ENCODE peak calls at places on chromosomes 1 and 21, in seven cellular contexts. One of them, this sample, is unnamed.

GRCh38 chr1:184310157-184310819 is 76.5 kb upstream of the C1orf21 start:
- DNase-seq in suprapubic skin: no peak
- DNase-seq in AG09309: no peak
- DNase-seq in progenitor cell of endocrine pancreas: no peak
- DNase-seq in thoracic aorta: no peak
- DNase-seq in foreskin fibroblast: no peak
- DNase-seq in astrocyte of the spinal cord: no peak
- DNase-seq in this sample: no peak

GRCh38 chr1:87888456-87888855 is 559.8 kb downstream of the LMO4 start:
- DNase-seq in suprapubic skin: no peak
- DNase-seq in AG09309: peak
- DNase-seq in progenitor cell of endocrine pancreas: no peak
- DNase-seq in thoracic aorta: no peak
- DNase-seq in foreskin fibroblast: no peak
- DNase-seq in astrocyte of the spinal cord: no peak
- DNase-seq in this sample: no peak

GRCh38 chr1:94828251-94828650 is 8.1 kb downstream of the SLC44A3 start:
- DNase-seq in suprapubic skin: no peak
- DNase-seq in AG09309: no peak
- DNase-seq in progenitor cell of endocrine pancreas: no peak
- DNase-seq in thoracic aorta: no peak
- DNase-seq in foreskin fibroblast: no peak
- DNase-seq in astrocyte of the spinal cord: no peak
- DNase-seq in this sample: no peak

GRCh38 chr1:87093286-87093685 is 178.9 kb downstream of the HS2ST1 start:
- DNase-seq in suprapubic skin: no peak
- DNase-seq in AG09309: no peak
- DNase-seq in progenitor cell of endocrine pancreas: no peak
- DNase-seq in thoracic aorta: no peak
- DNase-seq in foreskin fibroblast: peak
- DNase-seq in astrocyte of the spinal cord: no peak
- DNase-seq in this sample: no peak

GRCh38 chr1:15509586-15509985 is 14.4 kb downstream of the CASP9 start:
- DNase-seq in suprapubic skin: no peak
- DNase-seq in AG09309: no peak
- DNase-seq in progenitor cell of endocrine pancreas: no peak
- DNase-seq in thoracic aorta: no peak
- DNase-seq in foreskin fibroblast: no peak
- DNase-seq in astrocyte of the spinal cord: peak
- DNase-seq in this sample: no peak

GRCh38 chr1:101152633-101153032 is 84.2 kb upstream of the S1PR1 start:
- DNase-seq in suprapubic skin: no peak
- DNase-seq in AG09309: no peak
- DNase-seq in progenitor cell of endocrine pancreas: no peak
- DNase-seq in thoracic aorta: no peak
- DNase-seq in foreskin fibroblast: no peak
- DNase-seq in astrocyte of the spinal cord: no peak
- DNase-seq in this sample: no peak

GRCh38 chr1:17207966-17208418 is 3.1 kb downstream of the PADI1 start:
- DNase-seq in suprapubic skin: no peak
- DNase-seq in AG09309: no peak
- DNase-seq in progenitor cell of endocrine pancreas: no peak
- DNase-seq in thoracic aorta: no peak
- DNase-seq in foreskin fibroblast: peak
- DNase-seq in astrocyte of the spinal cord: peak
- DNase-seq in this sample: no peak

GRCh38 chr1:181057079-181057478 is 23.3 kb downstream of the MR1 start:
- DNase-seq in suprapubic skin: no peak
- DNase-seq in AG09309: no peak
- DNase-seq in progenitor cell of endocrine pancreas: no peak
- DNase-seq in thoracic aorta: no peak
- DNase-seq in foreskin fibroblast: no peak
- DNase-seq in astrocyte of the spinal cord: no peak
- DNase-seq in this sample: no peak

GRCh38 chr1:246566808-246567154 is 525 bp downstream of the CNST start:
- DNase-seq in suprapubic skin: no peak
- DNase-seq in AG09309: no peak
- DNase-seq in progenitor cell of endocrine pancreas: no peak
- DNase-seq in thoracic aorta: peak
- DNase-seq in foreskin fibroblast: peak
- DNase-seq in astrocyte of the spinal cord: no peak
- DNase-seq in this sample: no peak

GRCh38 chr1:54989968-54990810 is 8.5 kb upstream of the BSND start:
- DNase-seq in suprapubic skin: no peak
- DNase-seq in AG09309: no peak
- DNase-seq in progenitor cell of endocrine pancreas: no peak
- DNase-seq in thoracic aorta: no peak
- DNase-seq in foreskin fibroblast: peak
- DNase-seq in astrocyte of the spinal cord: no peak
- DNase-seq in this sample: no peak

GRCh38 chr21:43880111-43880985 is 15.3 kb downstream of the AGPAT3 start:
- DNase-seq in suprapubic skin: no peak
- DNase-seq in AG09309: no peak
- DNase-seq in progenitor cell of endocrine pancreas: no peak
- DNase-seq in thoracic aorta: no peak
- DNase-seq in foreskin fibroblast: peak
- DNase-seq in astrocyte of the spinal cord: peak
- DNase-seq in this sample: no peak

GRCh38 chr21:19922122-19922521 is 1076.1 kb upstream of the NCAM2 start:
- DNase-seq in suprapubic skin: no peak
- DNase-seq in AG09309: no peak
- DNase-seq in progenitor cell of endocrine pancreas: no peak
- DNase-seq in thoracic aorta: no peak
- DNase-seq in foreskin fibroblast: no peak
- DNase-seq in astrocyte of the spinal cord: no peak
- DNase-seq in this sample: no peak

GRCh38 chr1:186845581-186846210 is 16.9 kb downstream of the PLA2G4A start:
- DNase-seq in suprapubic skin: no peak
- DNase-seq in AG09309: no peak
- DNase-seq in progenitor cell of endocrine pancreas: no peak
- DNase-seq in thoracic aorta: no peak
- DNase-seq in foreskin fibroblast: no peak
- DNase-seq in astrocyte of the spinal cord: peak
- DNase-seq in this sample: no peak

GRCh38 chr1:186099362-186100064 is 275.5 kb downstream of the TPR start:
- DNase-seq in suprapubic skin: no peak
- DNase-seq in AG09309: no peak
- DNase-seq in progenitor cell of endocrine pancreas: no peak
- DNase-seq in thoracic aorta: no peak
- DNase-seq in foreskin fibroblast: no peak
- DNase-seq in astrocyte of the spinal cord: no peak
- DNase-seq in this sample: no peak

GRCh38 chr1:92792340-92792782 is 7.5 kb upstream of the EVI5 start:
- DNase-seq in suprapubic skin: no peak
- DNase-seq in AG09309: no peak
- DNase-seq in progenitor cell of endocrine pancreas: no peak
- DNase-seq in thoracic aorta: no peak
- DNase-seq in foreskin fibroblast: no peak
- DNase-seq in astrocyte of the spinal cord: no peak
- DNase-seq in this sample: no peak

GRCh38 chr1:8965121-8965820 is 19.6 kb downstream of the CA6 start:
- DNase-seq in suprapubic skin: no peak
- DNase-seq in AG09309: no peak
- DNase-seq in progenitor cell of endocrine pancreas: no peak
- DNase-seq in thoracic aorta: no peak
- DNase-seq in foreskin fibroblast: no peak
- DNase-seq in astrocyte of the spinal cord: no peak
- DNase-seq in this sample: no peak

GRCh38 chr1:206770531-206771352 is at the start of gene IL19:
- DNase-seq in suprapubic skin: no peak
- DNase-seq in AG09309: peak
- DNase-seq in progenitor cell of endocrine pancreas: no peak
- DNase-seq in thoracic aorta: no peak
- DNase-seq in foreskin fibroblast: no peak
- DNase-seq in astrocyte of the spinal cord: peak
- DNase-seq in this sample: no peak

GRCh38 chr1:150528196-150528595 is 12.6 kb downstream of the FALEC start:
- DNase-seq in suprapubic skin: no peak
- DNase-seq in AG09309: no peak
- DNase-seq in progenitor cell of endocrine pancreas: no peak
- DNase-seq in thoracic aorta: no peak
- DNase-seq in foreskin fibroblast: peak
- DNase-seq in astrocyte of the spinal cord: peak
- DNase-seq in this sample: no peak

GRCh38 chr1:218476385-218476784 is 131.2 kb downstream of the TGFB2 start:
- DNase-seq in suprapubic skin: no peak
- DNase-seq in AG09309: peak
- DNase-seq in progenitor cell of endocrine pancreas: no peak
- DNase-seq in thoracic aorta: no peak
- DNase-seq in foreskin fibroblast: peak
- DNase-seq in astrocyte of the spinal cord: peak
- DNase-seq in this sample: no peak

DNA sequence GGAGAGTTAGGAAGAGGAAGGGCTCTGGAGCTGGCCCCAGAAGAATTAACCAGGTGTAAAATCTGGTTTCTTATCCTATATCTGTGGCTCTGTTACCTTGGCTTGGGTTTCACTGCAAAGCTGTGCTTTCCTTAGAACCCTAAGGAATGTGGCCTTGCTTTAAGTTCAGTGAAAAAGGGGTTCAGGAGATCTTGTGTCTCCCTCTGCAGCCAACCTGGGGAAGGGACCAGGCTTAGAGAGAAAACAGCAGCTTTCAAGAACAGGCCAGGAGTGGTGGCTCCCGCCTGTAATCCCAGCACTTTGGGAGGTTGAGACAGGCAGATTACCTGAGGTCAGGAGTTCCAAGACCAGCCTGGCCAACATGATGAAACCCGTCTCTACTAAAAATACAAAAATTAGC is 16.1 kb upstream of the MYCL start:
- DNase-seq in suprapubic skin: no peak
- DNase-seq in AG09309: no peak
- DNase-seq in progenitor cell of endocrine pancreas: no peak
- DNase-seq in thoracic aorta: no peak
- DNase-seq in foreskin fibroblast: no peak
- DNase-seq in astrocyte of the spinal cord: no peak
- DNase-seq in this sample: no peak
- TF ChIP-seq CTCF in suprapubic skin: no peak
- TF ChIP-seq CTCF in AG09309: peak
- TF ChIP-seq CTCF in progenitor cell of endocrine pancreas: no peak
- TF ChIP-seq CTCF in thoracic aorta: no peak
- TF ChIP-seq CTCF in foreskin fibroblast: peak
- TF ChIP-seq CTCF in astrocyte of the spinal cord: no peak
- TF ChIP-seq CTCF in this sample: no peak

GRCh38 chr21:36087362-36088138 is 17.7 kb downstream of the CBR1 start:
- DNase-seq in suprapubic skin: no peak
- DNase-seq in AG09309: no peak
- DNase-seq in progenitor cell of endocrine pancreas: no peak
- DNase-seq in thoracic aorta: no peak
- DNase-seq in foreskin fibroblast: no peak
- DNase-seq in astrocyte of the spinal cord: no peak
- DNase-seq in this sample: no peak
- TF ChIP-seq CTCF in suprapubic skin: no peak
- TF ChIP-seq CTCF in AG09309: no peak
- TF ChIP-seq CTCF in progenitor cell of endocrine pancreas: peak
- TF ChIP-seq CTCF in thoracic aorta: no peak
- TF ChIP-seq CTCF in foreskin fibroblast: no peak
- TF ChIP-seq CTCF in astrocyte of the spinal cord: peak
- TF ChIP-seq CTCF in this sample: no peak

GRCh38 chr1:216250861-216251260 is 172.4 kb downstream of the USH2A start:
- DNase-seq in suprapubic skin: no peak
- DNase-seq in AG09309: no peak
- DNase-seq in progenitor cell of endocrine pancreas: no peak
- DNase-seq in thoracic aorta: no peak
- DNase-seq in foreskin fibroblast: no peak
- DNase-seq in astrocyte of the spinal cord: no peak
- DNase-seq in this sample: no peak
- TF ChIP-seq CTCF in suprapubic skin: no peak
- TF ChIP-seq CTCF in AG09309: no peak
- TF ChIP-seq CTCF in progenitor cell of endocrine pancreas: no peak
- TF ChIP-seq CTCF in thoracic aorta: no peak
- TF ChIP-seq CTCF in foreskin fibroblast: no peak
- TF ChIP-seq CTCF in astrocyte of the spinal cord: no peak
- TF ChIP-seq CTCF in this sample: no peak

DNA sequence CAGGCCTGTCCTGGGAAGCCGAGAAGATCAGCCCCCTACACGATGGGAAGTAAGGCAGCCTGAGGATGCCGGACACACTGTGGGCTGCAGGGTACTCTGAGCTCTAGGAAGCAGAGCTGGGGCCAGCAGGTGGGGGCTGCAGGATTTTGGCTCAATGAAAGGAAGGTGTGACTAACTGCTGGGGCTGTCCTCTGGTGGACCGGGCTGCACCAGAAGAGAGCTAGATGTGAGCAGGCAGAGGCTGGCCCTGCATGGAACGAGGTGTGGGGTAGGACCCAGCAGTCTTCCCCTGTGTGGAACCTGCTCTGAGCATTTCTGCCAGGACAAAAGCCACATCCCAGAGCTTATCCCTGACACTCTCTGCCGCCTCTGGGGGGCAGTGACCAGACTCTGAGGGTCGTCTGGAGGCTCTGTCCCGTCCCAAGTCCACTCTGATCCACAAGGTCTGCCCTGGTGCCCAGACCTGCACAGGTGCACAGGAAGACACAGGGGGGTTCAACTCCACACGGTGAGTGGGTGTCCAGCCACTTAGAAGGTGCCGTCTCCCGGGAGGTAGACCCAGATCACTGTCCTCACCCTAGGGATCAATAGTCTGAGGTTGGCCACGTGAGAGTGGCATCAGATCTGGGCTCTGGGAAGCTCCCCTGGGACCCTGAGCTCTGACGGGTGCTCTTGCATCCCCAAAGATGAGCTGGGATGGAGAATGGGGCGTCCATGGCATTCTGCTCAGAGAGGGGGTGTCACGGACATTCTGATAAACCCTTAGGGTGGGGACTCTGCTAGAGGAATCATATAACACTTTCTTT is 187.6 kb upstream of the VAMP3 start:
- DNase-seq in suprapubic skin: peak
- DNase-seq in AG09309: no peak
- DNase-seq in progenitor cell of endocrine pancreas: no peak
- DNase-seq in thoracic aorta: no peak
- DNase-seq in foreskin fibroblast: no peak
- DNase-seq in astrocyte of the spinal cord: no peak
- DNase-seq in this sample: no peak
- TF ChIP-seq CTCF in suprapubic skin: no peak
- TF ChIP-seq CTCF in AG09309: no peak
- TF ChIP-seq CTCF in progenitor cell of endocrine pancreas: no peak
- TF ChIP-seq CTCF in thoracic aorta: no peak
- TF ChIP-seq CTCF in foreskin fibroblast: no peak
- TF ChIP-seq CTCF in astrocyte of the spinal cord: no peak
- TF ChIP-seq CTCF in this sample: no peak

DNA sequence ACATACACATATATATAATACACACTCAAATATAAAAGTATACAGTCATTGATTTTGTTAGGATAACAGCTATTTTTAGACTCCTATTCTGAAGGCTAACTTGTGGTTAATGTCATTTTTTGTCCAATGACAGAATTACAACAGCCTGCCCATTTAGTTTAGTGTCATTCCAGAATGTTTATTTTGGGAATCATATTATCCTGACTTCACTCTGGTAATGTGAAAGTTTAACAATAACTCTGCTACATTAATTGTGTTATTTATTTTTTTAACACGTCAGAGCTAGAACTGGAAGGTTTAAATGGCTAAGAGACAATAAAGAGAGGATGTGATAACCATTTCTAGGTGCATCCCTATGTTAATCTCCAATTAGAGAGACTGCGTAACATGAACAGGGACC is 648.1 kb downstream of the USP25 start:
- DNase-seq in suprapubic skin: no peak
- DNase-seq in AG09309: no peak
- DNase-seq in progenitor cell of endocrine pancreas: no peak
- DNase-seq in thoracic aorta: no peak
- DNase-seq in foreskin fibroblast: no peak
- DNase-seq in astrocyte of the spinal cord: no peak
- DNase-seq in this sample: no peak
- TF ChIP-seq CTCF in suprapubic skin: no peak
- TF ChIP-seq CTCF in AG09309: no peak
- TF ChIP-seq CTCF in progenitor cell of endocrine pancreas: no peak
- TF ChIP-seq CTCF in thoracic aorta: no peak
- TF ChIP-seq CTCF in foreskin fibroblast: no peak
- TF ChIP-seq CTCF in astrocyte of the spinal cord: no peak
- TF ChIP-seq CTCF in this sample: no peak

GRCh38 chr1:240691521-240692338 is 79.8 kb upstream of the GREM2 start:
- DNase-seq in suprapubic skin: peak
- DNase-seq in AG09309: peak
- DNase-seq in progenitor cell of endocrine pancreas: peak
- DNase-seq in thoracic aorta: no peak
- DNase-seq in foreskin fibroblast: peak
- DNase-seq in astrocyte of the spinal cord: peak
- DNase-seq in this sample: no peak
- TF ChIP-seq CTCF in suprapubic skin: peak
- TF ChIP-seq CTCF in AG09309: peak
- TF ChIP-seq CTCF in progenitor cell of endocrine pancreas: peak
- TF ChIP-seq CTCF in thoracic aorta: no peak
- TF ChIP-seq CTCF in foreskin fibroblast: peak
- TF ChIP-seq CTCF in astrocyte of the spinal cord: peak
- TF ChIP-seq CTCF in this sample: no peak